ENCODE peak calls at places on chromosomes 13 and 19, in four cellular contexts. One of them, this sample, is unnamed.

GRCh38 chr19:27964165-27964564 is 1248.8 kb downstream of the UQCRFS1 start:
- DNase-seq in tibial nerve: no peak
- DNase-seq in CD8-positive, alpha-beta memory T cell: no peak
- DNase-seq in suprapubic skin: no peak
- DNase-seq in this sample: no peak

GRCh38 chr13:43387880-43388279 is 364.5 kb downstream of the DNAJC15 start:
- DNase-seq in tibial nerve: no peak
- DNase-seq in CD8-positive, alpha-beta memory T cell: no peak
- DNase-seq in suprapubic skin: no peak
- DNase-seq in this sample: no peak

GRCh38 chr13:52599853-52600603 is 42.2 kb upstream of the HNRNPA1L2 start:
- DNase-seq in tibial nerve: no peak
- DNase-seq in CD8-positive, alpha-beta memory T cell: no peak
- DNase-seq in suprapubic skin: peak; percentile 73
- DNase-seq in this sample: no peak

GRCh38 chr13:32115069-32115468 is 83.5 kb downstream of the FRY start:
- DNase-seq in tibial nerve: no peak
- DNase-seq in CD8-positive, alpha-beta memory T cell: no peak
- DNase-seq in suprapubic skin: no peak
- DNase-seq in this sample: no peak

GRCh38 chr13:99425485-99426341 is 75.6 kb upstream of the TM9SF2 start:
- DNase-seq in tibial nerve: no peak
- DNase-seq in CD8-positive, alpha-beta memory T cell: peak; percentile 36
- DNase-seq in suprapubic skin: no peak
- DNase-seq in this sample: no peak

GRCh38 chr13:53901593-53901992 is 873.0 kb downstream of the OLFM4 start:
- DNase-seq in tibial nerve: no peak
- DNase-seq in CD8-positive, alpha-beta memory T cell: no peak
- DNase-seq in suprapubic skin: no peak
- DNase-seq in this sample: no peak

GRCh38 chr13:106471957-106472543 is 63.4 kb downstream of the EFNB2 start:
- DNase-seq in tibial nerve: no peak
- DNase-seq in CD8-positive, alpha-beta memory T cell: no peak
- DNase-seq in suprapubic skin: no peak
- DNase-seq in this sample: peak; percentile 69

GRCh38 chr13:30796833-30797601 is 61.7 kb downstream of the ALOX5AP start:
- DNase-seq in tibial nerve: no peak
- DNase-seq in CD8-positive, alpha-beta memory T cell: no peak
- DNase-seq in suprapubic skin: no peak
- DNase-seq in this sample: no peak

GRCh38 chr13:50892162-50892944 is 17.2 kb upstream of the RNASEH2B start:
- DNase-seq in tibial nerve: no peak
- DNase-seq in CD8-positive, alpha-beta memory T cell: peak; percentile 15
- DNase-seq in suprapubic skin: no peak
- DNase-seq in this sample: no peak

GRCh38 chr13:53004605-53005004 is 24.0 kb upstream of the OLFM4 start:
- DNase-seq in tibial nerve: no peak
- DNase-seq in CD8-positive, alpha-beta memory T cell: no peak
- DNase-seq in suprapubic skin: no peak
- DNase-seq in this sample: no peak

GRCh38 chr13:73608157-73608516 is 526.1 kb downstream of the KLF12 start:
- DNase-seq in tibial nerve: no peak
- DNase-seq in CD8-positive, alpha-beta memory T cell: no peak
- DNase-seq in suprapubic skin: no peak
- DNase-seq in this sample: no peak

GRCh38 chr19:49475995-49476880 is 2.2 kb downstream of the FLT3LG start:
- DNase-seq in tibial nerve: no peak
- DNase-seq in CD8-positive, alpha-beta memory T cell: no peak
- DNase-seq in suprapubic skin: peak; percentile 81
- DNase-seq in this sample: no peak

GRCh38 chr13:114313061-114313860 is 1.0 kb upstream of the CHAMP1 start:
- DNase-seq in tibial nerve: no peak
- DNase-seq in CD8-positive, alpha-beta memory T cell: no peak
- DNase-seq in suprapubic skin: no peak
- DNase-seq in this sample: no peak

GRCh38 chr13:64810701-64811258 is 2419.4 kb downstream of the PCDH9 start:
- DNase-seq in tibial nerve: no peak
- DNase-seq in CD8-positive, alpha-beta memory T cell: no peak
- DNase-seq in suprapubic skin: no peak
- DNase-seq in this sample: no peak

GRCh38 chr13:94901070-94901469 is 188.7 kb upstream of the SOX21 start:
- DNase-seq in tibial nerve: no peak
- DNase-seq in CD8-positive, alpha-beta memory T cell: no peak
- DNase-seq in suprapubic skin: no peak
- DNase-seq in this sample: no peak

GRCh38 chr13:32941368-32941767 is 74.9 kb upstream of the KL start:
- DNase-seq in tibial nerve: no peak
- DNase-seq in CD8-positive, alpha-beta memory T cell: no peak
- DNase-seq in suprapubic skin: no peak
- DNase-seq in this sample: no peak

GRCh38 chr13:60514891-60515290 is 117.9 kb downstream of the TDRD3 start:
- DNase-seq in tibial nerve: no peak
- DNase-seq in CD8-positive, alpha-beta memory T cell: no peak
- DNase-seq in suprapubic skin: no peak
- DNase-seq in this sample: no peak
- H3K4me1 ChIP-seq in tibial nerve: no peaks in the 10 kb centered on the region
- H3K4me1 ChIP-seq in CD8-positive, alpha-beta memory T cell: no peaks in the 10 kb centered on the region
- H3K4me1 ChIP-seq in suprapubic skin: no peaks in the 10 kb centered on the region
- H3K4me1 ChIP-seq in this sample: no peaks in the 10 kb centered on the region

GRCh38 chr19:2974342-2974932 is 2.9 kb upstream of the TLE6 start:
- DNase-seq in tibial nerve: peak; percentile 81
- DNase-seq in CD8-positive, alpha-beta memory T cell: no peak
- DNase-seq in suprapubic skin: peak; percentile 78
- DNase-seq in this sample: peak; percentile 91

GRCh38 chr19:2969104-2969504 is 8.3 kb upstream of the TLE6 start:
- DNase-seq in tibial nerve: peak; percentile 48
- DNase-seq in CD8-positive, alpha-beta memory T cell: no peak
- DNase-seq in suprapubic skin: no peak
- DNase-seq in this sample: peak; percentile 91

GRCh38 chr19:2967972-2968371 is 9.4 kb upstream of the TLE6 start:
- DNase-seq in tibial nerve: no peak
- DNase-seq in CD8-positive, alpha-beta memory T cell: no peak
- DNase-seq in suprapubic skin: no peak
- DNase-seq in this sample: no peak

GRCh38 chr19:2973229-2973628 is 4.1 kb upstream of the TLE6 start:
- DNase-seq in tibial nerve: peak; percentile 66
- DNase-seq in CD8-positive, alpha-beta memory T cell: no peak
- DNase-seq in suprapubic skin: peak; percentile 88
- DNase-seq in this sample: peak; percentile 88

GRCh38 chr19:2970201-2970838 is 7.0 kb upstream of the TLE6 start:
- DNase-seq in tibial nerve: no peak
- DNase-seq in CD8-positive, alpha-beta memory T cell: no peak
- DNase-seq in suprapubic skin: no peak
- DNase-seq in this sample: peak; percentile 84
- H3K4me1 ChIP-seq in tibial nerve: peaks cover 68% of the 10 kb centered on the region
- H3K4me1 ChIP-seq in CD8-positive, alpha-beta memory T cell: no peaks in the 10 kb centered on the region
- H3K4me1 ChIP-seq in suprapubic skin: peaks cover 60% of the 10 kb centered on the region
- H3K4me1 ChIP-seq in this sample: no peaks in the 10 kb centered on the region

GRCh38 chr19:19447536-19448237 is 42.2 kb downstream of the GATAD2A start:
- DNase-seq in tibial nerve: no peak
- DNase-seq in CD8-positive, alpha-beta memory T cell: peak; percentile 25
- DNase-seq in suprapubic skin: no peak
- DNase-seq in this sample: no peak
- H3K4me1 ChIP-seq in tibial nerve: peaks cover 40% of the 10 kb centered on the region
- H3K4me1 ChIP-seq in CD8-positive, alpha-beta memory T cell: peaks cover 99% of the 10 kb centered on the region
- H3K4me1 ChIP-seq in suprapubic skin: peaks cover 32% of the 10 kb centered on the region
- H3K4me1 ChIP-seq in this sample: peaks cover 72% of the 10 kb centered on the region

GRCh38 chr19:3517638-3518037 is 11.5 kb downstream of the FZR1 start:
- DNase-seq in tibial nerve: no peak
- DNase-seq in CD8-positive, alpha-beta memory T cell: no peak
- DNase-seq in suprapubic skin: no peak
- DNase-seq in this sample: no peak
- H3K4me1 ChIP-seq in tibial nerve: peaks cover 55% of the 10 kb centered on the region
- H3K4me1 ChIP-seq in CD8-positive, alpha-beta memory T cell: peaks cover 19% of the 10 kb centered on the region
- H3K4me1 ChIP-seq in suprapubic skin: peaks cover 19% of the 10 kb centered on the region
- H3K4me1 ChIP-seq in this sample: no peaks in the 10 kb centered on the region

DNA sequence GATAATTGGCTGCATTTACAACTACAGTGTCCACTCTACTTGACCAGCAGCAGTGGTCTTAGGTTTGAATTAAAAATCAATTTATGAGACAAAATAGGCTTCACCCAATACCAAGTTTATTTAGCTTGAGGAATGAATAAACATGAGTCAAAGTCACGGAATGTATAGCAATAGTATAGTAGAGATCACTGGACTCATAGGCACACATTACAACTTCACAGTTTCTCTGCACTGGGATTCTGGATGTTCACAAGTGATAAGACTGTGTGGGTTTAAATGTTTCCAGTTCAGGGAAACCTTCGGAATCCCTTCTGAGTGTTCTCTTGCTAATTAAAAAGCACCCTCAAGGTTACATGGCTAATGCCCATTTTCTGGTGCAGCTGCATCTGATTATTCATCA is 1064.9 kb downstream of the SLITRK5 start:
- DNase-seq in tibial nerve: no peak
- DNase-seq in CD8-positive, alpha-beta memory T cell: no peak
- DNase-seq in suprapubic skin: no peak
- DNase-seq in this sample: no peak
- H3K4me1 ChIP-seq in tibial nerve: peaks cover 4% of the 10 kb centered on the region
- H3K4me1 ChIP-seq in CD8-positive, alpha-beta memory T cell: no peaks in the 10 kb centered on the region
- H3K4me1 ChIP-seq in suprapubic skin: no peaks in the 10 kb centered on the region
- H3K4me1 ChIP-seq in this sample: no peaks in the 10 kb centered on the region

GRCh38 chr13:108425056-108425455 is 155.5 kb downstream of the TNFSF13B start:
- DNase-seq in tibial nerve: no peak
- DNase-seq in CD8-positive, alpha-beta memory T cell: no peak
- DNase-seq in suprapubic skin: no peak
- DNase-seq in this sample: no peak

GRCh38 chr13:108427355-108427754 is 157.8 kb downstream of the TNFSF13B start:
- DNase-seq in tibial nerve: no peak
- DNase-seq in CD8-positive, alpha-beta memory T cell: no peak
- DNase-seq in suprapubic skin: no peak
- DNase-seq in this sample: no peak

GRCh38 chr13:108428691-108429090 is 159.2 kb downstream of the TNFSF13B start:
- DNase-seq in tibial nerve: no peak
- DNase-seq in CD8-positive, alpha-beta memory T cell: no peak
- DNase-seq in suprapubic skin: no peak
- DNase-seq in this sample: no peak

DNA sequence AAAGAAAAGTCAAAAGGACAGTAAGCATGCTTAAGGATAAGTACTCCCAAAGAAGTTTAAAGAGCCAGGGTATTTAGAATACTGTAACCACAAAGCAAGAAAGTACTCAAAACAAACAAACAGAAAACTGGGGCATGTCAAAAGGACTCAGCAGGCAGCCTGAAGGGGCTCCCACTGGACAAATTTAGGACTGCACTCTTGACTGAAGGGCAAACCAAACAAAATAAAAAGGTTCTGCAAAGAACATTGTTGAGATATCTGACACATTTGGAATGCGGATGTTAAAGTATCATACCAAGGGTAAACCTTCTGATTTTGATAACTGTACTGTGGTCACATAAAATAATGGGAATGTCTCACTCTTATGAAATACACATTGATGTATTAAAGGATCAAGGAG is 157.4 kb downstream of the TNFSF13B start:
- DNase-seq in tibial nerve: no peak
- DNase-seq in CD8-positive, alpha-beta memory T cell: no peak
- DNase-seq in suprapubic skin: no peak
- DNase-seq in this sample: no peak
- H3K4me1 ChIP-seq in tibial nerve: no peaks in the 10 kb centered on the region
- H3K4me1 ChIP-seq in CD8-positive, alpha-beta memory T cell: no peaks in the 10 kb centered on the region
- H3K4me1 ChIP-seq in suprapubic skin: no peaks in the 10 kb centered on the region
- H3K4me1 ChIP-seq in this sample: no peaks in the 10 kb centered on the region

GRCh38 chr19:1085676-1086442 is 9.3 kb downstream of the POLR2E start:
- DNase-seq in tibial nerve: no peak
- DNase-seq in CD8-positive, alpha-beta memory T cell: no peak
- DNase-seq in suprapubic skin: no peak
- DNase-seq in this sample: no peak
- H3K4me1 ChIP-seq in tibial nerve: peaks cover 63% of the 10 kb centered on the region
- H3K4me1 ChIP-seq in CD8-positive, alpha-beta memory T cell: peaks cover 66% of the 10 kb centered on the region
- H3K4me1 ChIP-seq in suprapubic skin: peaks cover 51% of the 10 kb centered on the region
- H3K4me1 ChIP-seq in this sample: no peaks in the 10 kb centered on the region

This sample was measured in right atrium auricular region.